ENCODE peak calls at places on chromosome 3, in five cellular contexts. One of them, this sample, is unnamed.

GRCh38 chr3:38235466-38235865 is 30.1 kb upstream of the SLC22A13 start:
- DNase-seq in ovary: no peak
- DNase-seq in adrenal gland: no peak
- DNase-seq in right lobe of liver: no peak
- DNase-seq in transverse colon: no peak
- DNase-seq in this sample: no peak

GRCh38 chr3:134846943-134847342 is 51.9 kb downstream of the EPHB1 start:
- DNase-seq in adrenal gland: peak; percentile 16
- DNase-seq in transverse colon: no peak
- DNase-seq in right lobe of liver: no peak
- DNase-seq in ovary: no peak
- DNase-seq in this sample: peak; percentile 8

GRCh38 chr3:138629526-138629925 is 21.0 kb downstream of the FAIM start:
- DNase-seq in right lobe of liver: no peak
- DNase-seq in adrenal gland: no peak
- DNase-seq in transverse colon: no peak
- DNase-seq in ovary: no peak
- DNase-seq in this sample: no peak

GRCh38 chr3:170907519-170908234 is 760 bp downstream of the EIF5A2 start:
- DNase-seq in ovary: no peak
- DNase-seq in adrenal gland: no peak
- DNase-seq in transverse colon: no peak
- DNase-seq in right lobe of liver: no peak
- DNase-seq in this sample: peak; percentile 2

GRCh38 chr3:190697901-190698300 is 164.6 kb downstream of the GMNC start:
- DNase-seq in right lobe of liver: no peak
- DNase-seq in ovary: no peak
- DNase-seq in adrenal gland: peak; percentile 17
- DNase-seq in transverse colon: no peak
- DNase-seq in this sample: peak; percentile 43

GRCh38 chr3:157098823-157099185 is 61.1 kb downstream of the CCNL1 start:
- DNase-seq in transverse colon: no peak
- DNase-seq in adrenal gland: no peak
- DNase-seq in ovary: no peak
- DNase-seq in right lobe of liver: no peak
- DNase-seq in this sample: no peak

GRCh38 chr3:174330303-174330702 is 528.8 kb upstream of the NAALADL2 start:
- DNase-seq in right lobe of liver: no peak
- DNase-seq in transverse colon: no peak
- DNase-seq in adrenal gland: no peak
- DNase-seq in ovary: no peak
- DNase-seq in this sample: no peak

GRCh38 chr3:158912188-158912587 is 110.3 kb downstream of the MFSD1 start:
- DNase-seq in transverse colon: no peak
- DNase-seq in adrenal gland: no peak
- DNase-seq in ovary: no peak
- DNase-seq in right lobe of liver: no peak
- DNase-seq in this sample: no peak

GRCh38 chr3:119831022-119831421 is 49.1 kb downstream of the NR1I2 start:
- DNase-seq in adrenal gland: no peak
- DNase-seq in transverse colon: no peak
- DNase-seq in right lobe of liver: no peak
- DNase-seq in ovary: no peak
- DNase-seq in this sample: no peak

GRCh38 chr3:39378092-39378491 is 5.1 kb upstream of the SLC25A38 start:
- DNase-seq in ovary: no peak
- DNase-seq in right lobe of liver: peak; percentile 79
- DNase-seq in transverse colon: peak; percentile 78
- DNase-seq in adrenal gland: peak; percentile 33
- DNase-seq in this sample: peak; percentile 74

GRCh38 chr3:108505811-108506210 is 4.6 kb downstream of the MYH15 start:
- DNase-seq in transverse colon: no peak
- DNase-seq in adrenal gland: no peak
- DNase-seq in right lobe of liver: no peak
- DNase-seq in ovary: no peak
- DNase-seq in this sample: no peak

GRCh38 chr3:187975571-187976360 is 178.2 kb upstream of the LPP start:
- DNase-seq in adrenal gland: no peak
- DNase-seq in right lobe of liver: no peak
- DNase-seq in transverse colon: no peak
- DNase-seq in ovary: no peak
- DNase-seq in this sample: peak; percentile 88

GRCh38 chr3:33722186-33722585 is 4.1 kb upstream of the CLASP2 start:
- DNase-seq in ovary: no peak
- DNase-seq in adrenal gland: no peak
- DNase-seq in transverse colon: no peak
- DNase-seq in right lobe of liver: no peak
- DNase-seq in this sample: no peak

GRCh38 chr3:71226565-71227281 is 356.8 kb downstream of the FOXP1 start:
- DNase-seq in transverse colon: peak; percentile 19
- DNase-seq in adrenal gland: peak; percentile 21
- DNase-seq in right lobe of liver: no peak
- DNase-seq in ovary: no peak
- DNase-seq in this sample: no peak

GRCh38 chr3:149751551-149751950 is 738 bp downstream of the COMMD2 start:
- DNase-seq in right lobe of liver: no peak
- DNase-seq in ovary: no peak
- DNase-seq in transverse colon: no peak
- DNase-seq in adrenal gland: no peak
- DNase-seq in this sample: no peak

GRCh38 chr3:150920236-150920635 is 15.0 kb upstream of the MINDY4B start:
- DNase-seq in adrenal gland: no peak
- DNase-seq in right lobe of liver: no peak
- DNase-seq in ovary: no peak
- DNase-seq in transverse colon: no peak
- DNase-seq in this sample: no peak

GRCh38 chr3:50625131-50625878 is 8.4 kb downstream of the MAPKAPK3 start:
- DNase-seq in ovary: no peak
- DNase-seq in adrenal gland: no peak
- DNase-seq in transverse colon: no peak
- DNase-seq in right lobe of liver: no peak
- DNase-seq in this sample: no peak

GRCh38 chr3:129231331-129232119 is 17.9 kb upstream of the COPG1 start:
- DNase-seq in right lobe of liver: no peak
- DNase-seq in ovary: no peak
- DNase-seq in transverse colon: no peak
- DNase-seq in adrenal gland: no peak
- DNase-seq in this sample: no peak

GRCh38 chr3:96646596-96646995 is 167.8 kb upstream of the EPHA6 start:
- DNase-seq in adrenal gland: no peak
- DNase-seq in ovary: no peak
- DNase-seq in transverse colon: no peak
- DNase-seq in right lobe of liver: no peak
- DNase-seq in this sample: no peak

GRCh38 chr3:15873415-15873814 is 75.6 kb upstream of the ANKRD28 start:
- DNase-seq in transverse colon: no peak
- DNase-seq in right lobe of liver: no peak
- DNase-seq in adrenal gland: no peak
- DNase-seq in ovary: no peak
- DNase-seq in this sample: no peak

GRCh38 chr3:67382551-67382950 is 271.9 kb downstream of the SUCLG2 start:
- DNase-seq in adrenal gland: no peak
- DNase-seq in right lobe of liver: no peak
- DNase-seq in transverse colon: no peak
- DNase-seq in ovary: no peak
- DNase-seq in this sample: no peak

GRCh38 chr3:69288161-69288895 is 97.6 kb downstream of the FRMD4B start:
- DNase-seq in transverse colon: no peak
- DNase-seq in adrenal gland: no peak
- DNase-seq in right lobe of liver: no peak
- DNase-seq in ovary: no peak
- DNase-seq in this sample: no peak

GRCh38 chr3:195172896-195173295 is 98.1 kb downstream of the XXYLT1 start:
- DNase-seq in transverse colon: no peak
- DNase-seq in ovary: no peak
- DNase-seq in adrenal gland: no peak
- DNase-seq in right lobe of liver: no peak
- DNase-seq in this sample: no peak

GRCh38 chr3:67657192-67657591 is 2.8 kb upstream of the SUCLG2 start:
- DNase-seq in adrenal gland: no peak
- DNase-seq in transverse colon: no peak
- DNase-seq in ovary: no peak
- DNase-seq in right lobe of liver: no peak
- DNase-seq in this sample: no peak

GRCh38 chr3:154792828-154793227 is 287.3 kb upstream of the MME start:
- DNase-seq in ovary: no peak
- DNase-seq in transverse colon: no peak
- DNase-seq in adrenal gland: no peak
- DNase-seq in right lobe of liver: no peak
- DNase-seq in this sample: no peak

GRCh38 chr3:104629038-104629437 is 737.7 kb upstream of the ALCAM start:
- DNase-seq in adrenal gland: no peak
- DNase-seq in right lobe of liver: no peak
- DNase-seq in transverse colon: no peak
- DNase-seq in ovary: no peak
- DNase-seq in this sample: no peak

GRCh38 chr3:54014067-54014466 is 108.3 kb upstream of the CACNA2D3 start:
- DNase-seq in transverse colon: no peak
- DNase-seq in adrenal gland: no peak
- DNase-seq in right lobe of liver: no peak
- DNase-seq in ovary: no peak
- DNase-seq in this sample: no peak

GRCh38 chr3:127753338-127753737 is 69.0 kb downstream of the MGLL start:
- DNase-seq in ovary: no peak
- DNase-seq in adrenal gland: no peak
- DNase-seq in right lobe of liver: no peak
- DNase-seq in transverse colon: no peak
- DNase-seq in this sample: no peak

GRCh38 chr3:127751163-127751621 is 71.1 kb downstream of the MGLL start:
- DNase-seq in transverse colon: no peak
- DNase-seq in right lobe of liver: no peak
- DNase-seq in ovary: no peak
- DNase-seq in adrenal gland: no peak
- DNase-seq in this sample: no peak

GRCh38 chr3:127749787-127750225 is 72.5 kb downstream of the MGLL start:
- DNase-seq in adrenal gland: no peak
- DNase-seq in ovary: no peak
- DNase-seq in transverse colon: no peak
- DNase-seq in right lobe of liver: no peak
- DNase-seq in this sample: no peak

GRCh38 chr3:127750226-127751031 is 71.9 kb downstream of the MGLL start:
- DNase-seq in right lobe of liver: no peak
- DNase-seq in adrenal gland: no peak
- DNase-seq in transverse colon: peak; percentile 41
- DNase-seq in ovary: no peak
- DNase-seq in this sample: peak; percentile 28

GRCh38 chr3:127751782-127752181 is 70.5 kb downstream of the MGLL start:
- DNase-seq in ovary: no peak
- DNase-seq in transverse colon: no peak
- DNase-seq in adrenal gland: no peak
- DNase-seq in right lobe of liver: no peak
- DNase-seq in this sample: no peak
- H3K4me1 ChIP-seq in ovary: peaks cover 6% of the 10 kb centered on the region
- H3K4me1 ChIP-seq in transverse colon: peaks cover 30% of the 10 kb centered on the region
- H3K4me1 ChIP-seq in adrenal gland: no peaks in the 10 kb centered on the region
- H3K4me1 ChIP-seq in right lobe of liver: no peaks in the 10 kb centered on the region
- H3K4me1 ChIP-seq in this sample: peaks cover 35% of the 10 kb centered on the region

GRCh38 chr3:5002174-5002870 is 23.1 kb downstream of the BHLHE40 start:
- DNase-seq in right lobe of liver: no peak
- DNase-seq in transverse colon: no peak
- DNase-seq in adrenal gland: no peak
- DNase-seq in ovary: no peak
- DNase-seq in this sample: no peak

GRCh38 chr3:5001135-5001534 is 21.9 kb downstream of the BHLHE40 start:
- DNase-seq in transverse colon: no peak
- DNase-seq in right lobe of liver: no peak
- DNase-seq in ovary: no peak
- DNase-seq in adrenal gland: no peak
- DNase-seq in this sample: no peak

GRCh38 chr3:5002871-5003247 is 23.6 kb downstream of the BHLHE40 start:
- DNase-seq in ovary: no peak
- DNase-seq in transverse colon: no peak
- DNase-seq in adrenal gland: no peak
- DNase-seq in right lobe of liver: no peak
- DNase-seq in this sample: no peak

GRCh38 chr3:4999626-5000184 is 20.5 kb downstream of the BHLHE40 start:
- DNase-seq in ovary: no peak
- DNase-seq in transverse colon: no peak
- DNase-seq in right lobe of liver: no peak
- DNase-seq in adrenal gland: no peak
- DNase-seq in this sample: no peak

DNA sequence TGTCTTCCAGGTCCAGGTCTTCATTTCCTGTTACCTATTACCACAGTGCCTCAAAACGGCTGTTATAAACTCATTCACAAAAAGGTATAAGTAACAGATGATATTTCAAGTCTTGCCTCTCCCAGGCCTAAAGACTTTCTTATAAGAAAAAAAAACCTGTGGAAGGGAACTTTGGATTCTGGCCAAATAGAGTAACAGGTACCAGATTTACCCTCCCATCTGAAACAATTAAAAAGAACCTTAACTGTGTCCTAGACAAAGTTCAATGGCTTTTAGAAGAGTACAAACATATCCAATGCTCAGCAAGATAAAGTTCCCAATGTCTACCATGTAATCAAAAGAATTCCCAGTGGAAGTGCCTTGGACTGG is 22.6 kb downstream of the BHLHE40 start:
- DNase-seq in adrenal gland: no peak
- DNase-seq in ovary: no peak
- DNase-seq in right lobe of liver: no peak
- DNase-seq in transverse colon: no peak
- DNase-seq in this sample: no peak
- H3K4me3 ChIP-seq in adrenal gland: no peak overlapping the region
- H3K4me3 ChIP-seq in ovary: no peak overlapping the region
- H3K4me3 ChIP-seq in right lobe of liver: no peak overlapping the region
- H3K4me3 ChIP-seq in transverse colon: no peak overlapping the region
- H3K4me3 ChIP-seq in this sample: no peak overlapping the region

DNA sequence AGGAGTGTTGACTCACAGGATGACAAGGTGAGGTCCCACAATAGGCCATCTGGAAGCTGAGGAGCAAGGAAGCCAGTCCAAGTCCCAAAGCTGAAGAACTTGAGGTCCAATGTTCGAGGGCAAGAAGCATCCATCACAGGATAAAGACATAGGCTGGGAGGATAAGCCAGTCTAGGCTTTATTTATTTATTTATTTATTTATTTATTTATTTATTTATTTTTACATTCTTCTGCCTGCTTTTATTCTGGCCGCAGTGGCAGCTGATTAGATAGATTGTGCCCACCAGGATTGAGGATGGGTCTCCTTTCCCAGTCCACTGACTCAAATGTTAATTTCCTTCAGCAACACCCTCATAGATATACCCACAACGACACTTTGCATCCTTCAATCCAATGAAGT is 472.2 kb upstream of the DPPA4 start:
- DNase-seq in adrenal gland: no peak
- DNase-seq in transverse colon: no peak
- DNase-seq in ovary: no peak
- DNase-seq in right lobe of liver: no peak
- DNase-seq in this sample: no peak
- H3K27ac ChIP-seq in adrenal gland: no peak overlapping the region
- H3K27ac ChIP-seq in transverse colon: no peak overlapping the region
- H3K27ac ChIP-seq in ovary: no peak overlapping the region
- H3K27ac ChIP-seq in right lobe of liver: no peak overlapping the region
- H3K27ac ChIP-seq in this sample: no peak overlapping the region

GRCh38 chr3:46935989-46936620 is 40.4 kb downstream of the CCDC12 start:
- DNase-seq in adrenal gland: no peak
- DNase-seq in right lobe of liver: no peak
- DNase-seq in transverse colon: no peak
- DNase-seq in ovary: peak; percentile 21
- DNase-seq in this sample: no peak
- H3K4me1 ChIP-seq in adrenal gland: peaks cover 48% of the 10 kb centered on the region
- H3K4me1 ChIP-seq in right lobe of liver: no peaks in the 10 kb centered on the region
- H3K4me1 ChIP-seq in transverse colon: peaks cover 50% of the 10 kb centered on the region
- H3K4me1 ChIP-seq in ovary: peaks cover 39% of the 10 kb centered on the region
- H3K4me1 ChIP-seq in this sample: peaks cover 80% of the 10 kb centered on the region

GRCh38 chr3:169044341-169045113 is 619.0 kb downstream of the MECOM start:
- DNase-seq in ovary: no peak
- DNase-seq in right lobe of liver: no peak
- DNase-seq in transverse colon: no peak
- DNase-seq in adrenal gland: no peak
- DNase-seq in this sample: no peak
- H3K4me3 ChIP-seq in ovary: no peak overlapping the region
- H3K4me3 ChIP-seq in right lobe of liver: no peak overlapping the region
- H3K4me3 ChIP-seq in transverse colon: no peak overlapping the region
- H3K4me3 ChIP-seq in adrenal gland: no peak overlapping the region
- H3K4me3 ChIP-seq in this sample: no peak overlapping the region

This sample was measured in thyroid gland.